ENCODE peak calls at places on chromosomes 16 and 17, in ten cellular contexts. B is SHP77, E is caudate nucleus, W is GM18507, U is H9, N is NCI-H2081, M is epithelial cell of esophagus, H is T-helper 1 cell, I is ACHN, R is transverse colon. F is an unnamed sample.

GRCh38 chr17:38890410-38890746 is 20.5 kb downstream of the LASP1 start:
- DNase-seq in H (no peak), U (peak; percentile 27), N (no peak), B (no peak), E (no peak), I (no peak), R (no peak), W (no peak), M (no peak), F (no peak)

GRCh38 chr17:63381101-63381729 is 64.9 kb downstream of the CYB561 start:
- DNase-seq in H (no peak), E (no peak), I (no peak), B (no peak), M (no peak), U (no peak), W (no peak), R (no peak), N (no peak), F (no peak)

GRCh38 chr17:75486151-75486550 is 29.2 kb downstream of the CASKIN2 start:
- DNase-seq in E (no peak), N (no peak), H (no peak), B (no peak), R (no peak), U (no peak), M (no peak), W (no peak), I (no peak), F (no peak)

GRCh38 chr17:1643293-1643998 is 2.1 kb downstream of the SCARF1 start:
- DNase-seq in R (peak; percentile 88), U (peak; percentile 96), M (peak; percentile 85), W (peak; percentile 65), B (no peak), E (no peak), N (peak; percentile 62), H (peak; percentile 72), I (peak; percentile 33), F (no peak)

GRCh38 chr16:72134507-72134906 is 37.4 kb downstream of the PMFBP1 start:
- DNase-seq in E (no peak), H (no peak), U (no peak), N (no peak), R (no peak), I (no peak), W (no peak), M (no peak), B (no peak), F (no peak)

GRCh38 chr17:34579979-34580684 is 750 bp downstream of the TMEM132E start:
- DNase-seq in M (peak; percentile 10), R (no peak), I (no peak), B (no peak), U (peak; percentile 65), H (no peak), E (no peak), W (no peak), N (no peak), F (peak; percentile 29)

GRCh38 chr17:81489012-81489968 is 23.3 kb downstream of the ACTG1 start:
- DNase-seq in I (no peak), M (no peak), U (peak; percentile 69), E (no peak), W (no peak), B (no peak), N (peak; percentile 42), R (no peak), H (no peak), F (no peak)

GRCh38 chr17:64340557-64340956 is 50.1 kb downstream of the PECAM1 start:
- DNase-seq in M (no peak), N (no peak), E (no peak), I (no peak), R (no peak), W (no peak), U (no peak), B (no peak), H (no peak), F (no peak)

GRCh38 chr17:74305865-74306654 is 20.0 kb upstream of the KIF19 start:
- DNase-seq in W (no peak), E (no peak), U (peak; percentile 45), I (no peak), R (no peak), H (no peak), N (no peak), B (peak; percentile 38), M (peak; percentile 7), F (no peak)

GRCh38 chr17:42878123-42878880 is 22.3 kb upstream of the G6PC1 start:
- DNase-seq in E (no peak), M (no peak), U (peak; percentile 95), H (no peak), B (no peak), W (no peak), R (peak; percentile 60), N (no peak), I (no peak), F (no peak)

GRCh38 chr17:17546399-17547185 is 44.9 kb downstream of the PEMT start:
- DNase-seq in I (no peak), H (no peak), U (no peak), M (no peak), E (no peak), B (no peak), W (no peak), N (no peak), R (no peak), F (no peak)

GRCh38 chr16:71526111-71526998 is at the start of gene CHST4:
- DNase-seq in N (no peak), U (peak; percentile 94), H (no peak), I (peak; percentile 59), E (no peak), W (no peak), R (no peak), B (no peak), M (peak; percentile 77), F (no peak)

GRCh38 chr16:28915181-28915580 is 9.9 kb downstream of the RABEP2 start:
- DNase-seq in W (no peak), N (no peak), U (no peak), I (no peak), E (no peak), H (no peak), R (no peak), B (no peak), M (peak; percentile 22), F (no peak)

GRCh38 chr16:87317766-87318121 is 552 bp upstream of the C16orf95 start:
- DNase-seq in E (no peak), H (no peak), N (peak; percentile 23), W (no peak), M (peak; percentile 48), R (peak; percentile 73), I (peak; percentile 53), U (no peak), B (no peak), F (no peak)

GRCh38 chr16:5321925-5322324 is 224.3 kb upstream of the EEF2KMT start:
- DNase-seq in B (no peak), E (no peak), I (no peak), U (no peak), R (no peak), M (no peak), W (no peak), H (no peak), N (no peak), F (no peak)

GRCh38 chr17:44901323-44901965 is 2.2 kb upstream of the EFTUD2 start:
- DNase-seq in W (no peak), M (peak; percentile 61), N (no peak), H (no peak), B (peak; percentile 24), R (no peak), U (no peak), E (no peak), I (peak; percentile 68), F (no peak)

GRCh38 chr16:87499189-87499486 is 6.3 kb upstream of the ZCCHC14 start:
- DNase-seq in I (peak; percentile 31), U (no peak), E (no peak), W (no peak), R (no peak), M (peak; percentile 73), B (no peak), H (no peak), N (no peak), F (no peak)

GRCh38 chr16:12010388-12011251 is 34.1 kb downstream of the SNX29 start:
- DNase-seq in N (no peak), B (no peak), M (no peak), I (no peak), U (no peak), H (no peak), E (no peak), R (no peak), W (no peak), F (no peak)

GRCh38 chr16:64297863-64298579 is 823.8 kb downstream of the CDH11 start:
- DNase-seq in N (no peak), I (no peak), E (no peak), H (no peak), W (no peak), M (no peak), R (no peak), B (no peak), U (no peak), F (no peak)

GRCh38 chr17:79671387-79671752 is 59.4 kb upstream of the ENPP7 start:
- DNase-seq in M (no peak), U (no peak), I (no peak), R (no peak), W (no peak), B (no peak), H (no peak), N (no peak), E (no peak), F (no peak)

GRCh38 chr16:3472878-3473595 is 22.3 kb downstream of the C16orf90 start:
- DNase-seq in U (no peak), B (no peak), H (no peak), N (no peak), I (no peak), E (no peak), W (no peak), M (peak; percentile 27), R (no peak), F (no peak)

GRCh38 chr16:13939821-13940220 is 19.9 kb downstream of the ERCC4 start:
- DNase-seq in R (no peak), H (no peak), M (peak; percentile 76), B (no peak), U (no peak), E (no peak), I (no peak), N (no peak), W (no peak), F (no peak)

GRCh38 chr16:67930678-67931211 is 917 bp downstream of the CTRL start:
- DNase-seq in E (no peak), U (no peak), W (no peak), H (no peak), B (no peak), M (no peak), I (no peak), R (no peak), N (no peak), F (no peak)

GRCh38 chr17:5678171-5678570 is 93.9 kb upstream of the NLRP1 start:
- DNase-seq in H (no peak), I (peak; percentile 53), N (no peak), U (no peak), W (no peak), M (no peak), E (no peak), R (no peak), B (no peak), F (no peak)

GRCh38 chr17:39653662-39654331 is 11.4 kb upstream of the TCAP start:
- DNase-seq in H (peak; percentile 51), B (peak; percentile 30), M (peak; percentile 47), N (peak; percentile 23), E (peak; percentile 42), U (peak; percentile 90), I (peak; percentile 66), R (peak; percentile 85), W (peak; percentile 80), F (peak; percentile 50)